ENCODE peak calls at places on chromosomes 1 and 21, in six cellular contexts. One of them, this sample, is unnamed.

GRCh38 chr1:27606708-27607238 is 2.8 kb upstream of the AHDC1 start:
- DNase-seq in IMR-90: peak; percentile 41
- DNase-seq in mesendoderm: peak; percentile 33
- DNase-seq in H1: no peak
- DNase-seq in H9: no peak
- DNase-seq in mesenchymal stem cell: peak; percentile 75
- DNase-seq in this sample: no peak

GRCh38 chr1:204145033-204145504 is 6.8 kb downstream of the ETNK2 start:
- DNase-seq in IMR-90: no peak
- DNase-seq in mesendoderm: no peak
- DNase-seq in H1: no peak
- DNase-seq in H9: no peak
- DNase-seq in mesenchymal stem cell: no peak
- DNase-seq in this sample: no peak

GRCh38 chr1:21814241-21814918 is 2.3 kb downstream of the LDLRAD2 start:
- DNase-seq in IMR-90: no peak
- DNase-seq in mesendoderm: peak; percentile 73
- DNase-seq in H1: peak; percentile 47
- DNase-seq in H9: peak; percentile 82
- DNase-seq in mesenchymal stem cell: peak; percentile 28
- DNase-seq in this sample: peak; percentile 50

GRCh38 chr21:31326478-31327247 is 17.4 kb downstream of the TIAM1 start:
- DNase-seq in IMR-90: no peak
- DNase-seq in mesendoderm: no peak
- DNase-seq in H1: no peak
- DNase-seq in H9: no peak
- DNase-seq in mesenchymal stem cell: no peak
- DNase-seq in this sample: no peak

GRCh38 chr1:34013958-34014737 is 150.3 kb downstream of the HMGB4 start:
- DNase-seq in IMR-90: no peak
- DNase-seq in mesendoderm: peak; percentile 75
- DNase-seq in H1: peak; percentile 9
- DNase-seq in H9: peak; percentile 78
- DNase-seq in mesenchymal stem cell: no peak
- DNase-seq in this sample: peak; percentile 33

GRCh38 chr1:22754106-22754768 is 43.6 kb downstream of the EPHB2 start:
- DNase-seq in IMR-90: peak; percentile 54
- DNase-seq in mesendoderm: no peak
- DNase-seq in H1: no peak
- DNase-seq in H9: no peak
- DNase-seq in mesenchymal stem cell: peak; percentile 64
- DNase-seq in this sample: no peak

GRCh38 chr1:200699871-200700270 is 30.2 kb upstream of the DDX59 start:
- DNase-seq in IMR-90: peak; percentile 97
- DNase-seq in mesendoderm: peak; percentile 71
- DNase-seq in H1: no peak
- DNase-seq in H9: peak; percentile 65
- DNase-seq in mesenchymal stem cell: no peak
- DNase-seq in this sample: no peak

GRCh38 chr1:66399888-66400529 is 133.9 kb upstream of the SGIP1 start:
- DNase-seq in IMR-90: peak; percentile 47
- DNase-seq in mesendoderm: no peak
- DNase-seq in H1: no peak
- DNase-seq in H9: no peak
- DNase-seq in mesenchymal stem cell: no peak
- DNase-seq in this sample: no peak

GRCh38 chr1:48761411-48761810 is 15.3 kb downstream of the BEND5 start:
- DNase-seq in IMR-90: peak; percentile 39
- DNase-seq in mesendoderm: no peak
- DNase-seq in H1: no peak
- DNase-seq in H9: no peak
- DNase-seq in mesenchymal stem cell: no peak
- DNase-seq in this sample: no peak

GRCh38 chr1:20187103-20187812 is 940 bp upstream of the PLA2G2C start:
- DNase-seq in IMR-90: no peak
- DNase-seq in mesendoderm: no peak
- DNase-seq in H1: no peak
- DNase-seq in H9: no peak
- DNase-seq in mesenchymal stem cell: no peak
- DNase-seq in this sample: no peak

GRCh38 chr21:41626038-41626437 is 118.1 kb upstream of the TMPRSS2 start:
- DNase-seq in IMR-90: no peak
- DNase-seq in mesendoderm: no peak
- DNase-seq in H1: no peak
- DNase-seq in H9: no peak
- DNase-seq in mesenchymal stem cell: no peak
- DNase-seq in this sample: no peak

GRCh38 chr1:53327183-53327941 is 508 bp downstream of the LRP8 start:
- DNase-seq in IMR-90: peak; percentile 15
- DNase-seq in mesendoderm: peak; percentile 67
- DNase-seq in H1: no peak
- DNase-seq in H9: peak; percentile 52
- DNase-seq in mesenchymal stem cell: peak; percentile 69
- DNase-seq in this sample: peak; percentile 50

GRCh38 chr1:232709339-232709738 is 79.4 kb upstream of the SIPA1L2 start:
- DNase-seq in IMR-90: peak; percentile 31
- DNase-seq in mesendoderm: no peak
- DNase-seq in H1: no peak
- DNase-seq in H9: no peak
- DNase-seq in mesenchymal stem cell: peak; percentile 55
- DNase-seq in this sample: no peak

GRCh38 chr1:28602536-28603439 is 10.7 kb downstream of the RAB42 start:
- DNase-seq in IMR-90: peak; percentile 82
- DNase-seq in mesendoderm: peak; percentile 81
- DNase-seq in H1: no peak
- DNase-seq in H9: no peak
- DNase-seq in mesenchymal stem cell: peak; percentile 85
- DNase-seq in this sample: peak; percentile 54

GRCh38 chr1:41030872-41031616 is 9.5 kb upstream of the SLFNL1 start:
- DNase-seq in IMR-90: no peak
- DNase-seq in mesendoderm: no peak
- DNase-seq in H1: no peak
- DNase-seq in H9: no peak
- DNase-seq in mesenchymal stem cell: no peak
- DNase-seq in this sample: no peak

GRCh38 chr1:65541161-65541560 is 120.7 kb downstream of the LEPR start:
- DNase-seq in IMR-90: no peak
- DNase-seq in mesendoderm: no peak
- DNase-seq in H1: no peak
- DNase-seq in H9: no peak
- DNase-seq in mesenchymal stem cell: no peak
- DNase-seq in this sample: no peak

GRCh38 chr1:44970317-44970716 is 16.1 kb downstream of the EIF2B3 start:
- DNase-seq in IMR-90: peak; percentile 30
- DNase-seq in mesendoderm: no peak
- DNase-seq in H1: no peak
- DNase-seq in H9: no peak
- DNase-seq in mesenchymal stem cell: peak; percentile 30
- DNase-seq in this sample: no peak

GRCh38 chr21:42460391-42461184 is 35.4 kb downstream of the RSPH1 start:
- DNase-seq in IMR-90: no peak
- DNase-seq in mesendoderm: peak; percentile 78
- DNase-seq in H1: no peak
- DNase-seq in H9: peak; percentile 50
- DNase-seq in mesenchymal stem cell: no peak
- DNase-seq in this sample: no peak

GRCh38 chr1:27689423-27690173 is 17.6 kb upstream of the IFI6 start:
- DNase-seq in IMR-90: peak; percentile 57
- DNase-seq in mesendoderm: no peak
- DNase-seq in H1: no peak
- DNase-seq in H9: no peak
- DNase-seq in mesenchymal stem cell: peak; percentile 86
- DNase-seq in this sample: no peak

GRCh38 chr1:153352523-153352922 is 3.9 kb upstream of the PGLYRP4 start:
- DNase-seq in IMR-90: peak; percentile 62
- DNase-seq in mesendoderm: peak; percentile 72
- DNase-seq in H1: no peak
- DNase-seq in H9: peak; percentile 66
- DNase-seq in mesenchymal stem cell: peak; percentile 62
- DNase-seq in this sample: peak; percentile 52

GRCh38 chr1:212229654-212230053 is 55.6 kb upstream of the PPP2R5A start:
- DNase-seq in IMR-90: peak; percentile 85
- DNase-seq in mesendoderm: no peak
- DNase-seq in H1: no peak
- DNase-seq in H9: no peak
- DNase-seq in mesenchymal stem cell: peak; percentile 49
- DNase-seq in this sample: no peak

GRCh38 chr1:42130061-42130460 is 23.1 kb upstream of the GUCA2B start:
- DNase-seq in IMR-90: no peak
- DNase-seq in mesendoderm: no peak
- DNase-seq in H1: no peak
- DNase-seq in H9: no peak
- DNase-seq in mesenchymal stem cell: no peak
- DNase-seq in this sample: no peak

GRCh38 chr1:91876751-91877573 is 9.0 kb downstream of the TGFBR3 start:
- DNase-seq in IMR-90: no peak
- DNase-seq in mesendoderm: no peak
- DNase-seq in H1: no peak
- DNase-seq in H9: no peak
- DNase-seq in mesenchymal stem cell: no peak
- DNase-seq in this sample: no peak

GRCh38 chr1:221919743-221920142 is 177.9 kb upstream of the DUSP10 start:
- DNase-seq in IMR-90: no peak
- DNase-seq in mesendoderm: no peak
- DNase-seq in H1: no peak
- DNase-seq in H9: no peak
- DNase-seq in mesenchymal stem cell: no peak
- DNase-seq in this sample: no peak

GRCh38 chr1:48947761-48948537 is 171.3 kb upstream of the BEND5 start:
- DNase-seq in IMR-90: no peak
- DNase-seq in mesendoderm: no peak
- DNase-seq in H1: no peak
- DNase-seq in H9: peak; percentile 27
- DNase-seq in mesenchymal stem cell: no peak
- DNase-seq in this sample: no peak

GRCh38 chr1:248906741-248907661 is 966 bp downstream of the PGBD2 start:
- DNase-seq in IMR-90: peak; percentile 25
- DNase-seq in mesendoderm: no peak
- DNase-seq in H1: no peak
- DNase-seq in H9: no peak
- DNase-seq in mesenchymal stem cell: no peak
- DNase-seq in this sample: peak; percentile 88

GRCh38 chr1:17011439-17012307 is at the start of gene ATP13A2:
- DNase-seq in IMR-90: peak; percentile 56
- DNase-seq in mesendoderm: peak; percentile 96
- DNase-seq in H1: peak; percentile 77
- DNase-seq in H9: peak; percentile 95
- DNase-seq in mesenchymal stem cell: peak; percentile 68
- DNase-seq in this sample: peak; percentile 78

GRCh38 chr1:241918879-241919278 is 38.7 kb upstream of the BECN2 start:
- DNase-seq in IMR-90: peak; percentile 74
- DNase-seq in mesendoderm: no peak
- DNase-seq in H1: no peak
- DNase-seq in H9: no peak
- DNase-seq in mesenchymal stem cell: peak; percentile 66
- DNase-seq in this sample: no peak

GRCh38 chr21:42561742-42562141 is 48.1 kb downstream of the SLC37A1 start:
- DNase-seq in IMR-90: no peak
- DNase-seq in mesendoderm: no peak
- DNase-seq in H1: no peak
- DNase-seq in H9: no peak
- DNase-seq in mesenchymal stem cell: no peak
- DNase-seq in this sample: no peak

GRCh38 chr1:196381544-196381943 is 226.7 kb downstream of the KCNT2 start:
- DNase-seq in IMR-90: no peak
- DNase-seq in mesendoderm: no peak
- DNase-seq in H1: no peak
- DNase-seq in H9: no peak
- DNase-seq in mesenchymal stem cell: no peak
- DNase-seq in this sample: no peak

GRCh38 chr1:2194319-2194897 is at the start of gene FAAP20:
- DNase-seq in IMR-90: peak; percentile 54
- DNase-seq in mesendoderm: peak; percentile 63
- DNase-seq in H1: no peak
- DNase-seq in H9: peak; percentile 81
- DNase-seq in mesenchymal stem cell: no peak
- DNase-seq in this sample: no peak

GRCh38 chr1:208149213-208149612 is 95.0 kb downstream of the PLXNA2 start:
- DNase-seq in IMR-90: no peak
- DNase-seq in mesendoderm: no peak
- DNase-seq in H1: no peak
- DNase-seq in H9: no peak
- DNase-seq in mesenchymal stem cell: no peak
- DNase-seq in this sample: no peak
- H3K23ac ChIP-seq in IMR-90: no peak overlapping the region
- H3K23ac ChIP-seq in mesendoderm: no peak overlapping the region
- H3K23ac ChIP-seq in H1: peak overlapping the region; percentile 23
- H3K23ac ChIP-seq in H9: no peak overlapping the region
- H3K23ac ChIP-seq in mesenchymal stem cell: no peak overlapping the region
- H3K23ac ChIP-seq in this sample: no peak overlapping the region

GRCh38 chr1:160043543-160043942 is 11.8 kb upstream of the PIGM start:
- DNase-seq in IMR-90: no peak
- DNase-seq in mesendoderm: no peak
- DNase-seq in H1: no peak
- DNase-seq in H9: no peak
- DNase-seq in mesenchymal stem cell: no peak
- DNase-seq in this sample: no peak
- H2BK15ac ChIP-seq in IMR-90: no peak overlapping the region
- H2BK15ac ChIP-seq in mesendoderm: no peak overlapping the region
- H2BK15ac ChIP-seq in H1: no peak overlapping the region
- H2BK15ac ChIP-seq in H9: no peak overlapping the region
- H2BK15ac ChIP-seq in mesenchymal stem cell: no peak overlapping the region
- H2BK15ac ChIP-seq in this sample: no peak overlapping the region

GRCh38 chr1:206555473-206555935 is 48.2 kb downstream of the RASSF5 start:
- DNase-seq in IMR-90: no peak
- DNase-seq in mesendoderm: no peak
- DNase-seq in H1: no peak
- DNase-seq in H9: peak; percentile 37
- DNase-seq in mesenchymal stem cell: no peak
- DNase-seq in this sample: no peak
- H3K4me1 ChIP-seq in IMR-90: peaks cover 4% of the 10 kb centered on the region
- H3K4me1 ChIP-seq in mesendoderm: no peaks in the 10 kb centered on the region
- H3K4me1 ChIP-seq in H1: peaks cover 5% of the 10 kb centered on the region
- H3K4me1 ChIP-seq in H9: no peaks in the 10 kb centered on the region
- H3K4me1 ChIP-seq in mesenchymal stem cell: peaks cover 13% of the 10 kb centered on the region
- H3K4me1 ChIP-seq in this sample: peaks cover 18% of the 10 kb centered on the region

GRCh38 chr1:10271869-10272268 is 61.5 kb downstream of the KIF1B start:
- DNase-seq in IMR-90: no peak
- DNase-seq in mesendoderm: no peak
- DNase-seq in H1: no peak
- DNase-seq in H9: no peak
- DNase-seq in mesenchymal stem cell: no peak
- DNase-seq in this sample: no peak

GRCh38 chr1:10267319-10267718 is 56.9 kb downstream of the KIF1B start:
- DNase-seq in IMR-90: peak; percentile 38
- DNase-seq in mesendoderm: no peak
- DNase-seq in H1: no peak
- DNase-seq in H9: no peak
- DNase-seq in mesenchymal stem cell: no peak
- DNase-seq in this sample: no peak

GRCh38 chr1:10272274-10272673 is 61.9 kb downstream of the KIF1B start:
- DNase-seq in IMR-90: no peak
- DNase-seq in mesendoderm: no peak
- DNase-seq in H1: no peak
- DNase-seq in H9: no peak
- DNase-seq in mesenchymal stem cell: no peak
- DNase-seq in this sample: no peak

GRCh38 chr1:10267946-10268345 is 57.6 kb downstream of the KIF1B start:
- DNase-seq in IMR-90: no peak
- DNase-seq in mesendoderm: no peak
- DNase-seq in H1: no peak
- DNase-seq in H9: no peak
- DNase-seq in mesenchymal stem cell: no peak
- DNase-seq in this sample: no peak

GRCh38 chr1:10271090-10271489 is 60.7 kb downstream of the KIF1B start:
- DNase-seq in IMR-90: no peak
- DNase-seq in mesendoderm: no peak
- DNase-seq in H1: no peak
- DNase-seq in H9: no peak
- DNase-seq in mesenchymal stem cell: no peak
- DNase-seq in this sample: no peak
- H3K23ac ChIP-seq in IMR-90: no peak overlapping the region
- H3K23ac ChIP-seq in mesendoderm: no peak overlapping the region
- H3K23ac ChIP-seq in H1: no peak overlapping the region
- H3K23ac ChIP-seq in H9: no peak overlapping the region
- H3K23ac ChIP-seq in mesenchymal stem cell: no peak overlapping the region
- H3K23ac ChIP-seq in this sample: no peak overlapping the region

This sample was measured in neuronal stem cell.